ENCODE peak calls at places on chromosome 4, in seven cellular contexts. Q is ELF-1; E is NAMALWA; I is mesendoderm; N is CD4-positive, CD25-positive, alpha-beta regulatory T cell; H is AG08396; F is NCI-H2107. R is an unnamed sample.

GRCh38 chr4:41203841-41204240 is 10.5 kb downstream of the APBB2 start:
- DNase-seq in Q (no peak), E (no peak), I (no peak), N (no peak), H (no peak), F (no peak), R (no peak)

GRCh38 chr4:37977471-37978452 is 17.6 kb downstream of the PTTG2 start:
- DNase-seq in Q (peak; percentile 59), E (peak; percentile 74), I (peak; percentile 61), N (peak; percentile 68), H (peak; percentile 77), F (no peak), R (peak; percentile 66)

GRCh38 chr4:184887333-184887732 is 61.6 kb upstream of the ACSL1 start:
- DNase-seq in Q (no peak), E (no peak), I (no peak), N (no peak), H (no peak), F (no peak), R (no peak)

GRCh38 chr4:252065-252601 is 53.1 kb downstream of the ZNF732 start:
- DNase-seq in Q (no peak), E (no peak), I (no peak), N (no peak), H (no peak), F (no peak), R (no peak)

GRCh38 chr4:101835121-101835904 is 44.8 kb downstream of the BANK1 start:
- DNase-seq in Q (no peak), E (no peak), I (no peak), N (no peak), H (peak; percentile 30), F (no peak), R (peak; percentile 3)

GRCh38 chr4:71487324-71487677 is 148.5 kb downstream of the SLC4A4 start:
- DNase-seq in Q (peak; percentile 1), E (no peak), I (peak; percentile 24), N (no peak), H (no peak), F (no peak), R (peak; percentile 0)

GRCh38 chr4:62814510-62815047 is 1594.7 kb downstream of the TECRL start:
- DNase-seq in Q (no peak), E (no peak), I (peak; percentile 15), N (no peak), H (no peak), F (no peak), R (peak; percentile 30)

GRCh38 chr4:145680902-145681301 is 956 bp downstream of the C4orf51 start:
- DNase-seq in Q (no peak), E (no peak), I (no peak), N (no peak), H (no peak), F (no peak), R (no peak)

GRCh38 chr4:18366762-18367358 is 345.3 kb upstream of the LCORL start:
- DNase-seq in Q (peak; percentile 5), E (peak; percentile 58), I (peak; percentile 47), N (no peak), H (no peak), F (peak; percentile 0), R (no peak)

GRCh38 chr4:177692907-177693306 is 250.7 kb upstream of the AGA start:
- DNase-seq in Q (no peak), E (no peak), I (no peak), N (no peak), H (no peak), F (no peak), R (no peak)

R was measured in H7.